ENCODE peak calls at places on chromosome 20, in four cellular contexts. J is GM12878, U is HepG2, M is K562. L is an unnamed sample.
A peak's percentile ranks its signal among the peaks of the same experiment; 100 is the strongest.

GRCh38 chr20:23050847-23051627 is 1.6 kb upstream of the THBD start:
- DNase-seq in M (peak; percentile 69), J (no peak), U (no peak), L (peak; percentile 68)

GRCh38 chr20:41245086-41245707 is 72.3 kb downstream of the ZHX3 start:
- DNase-seq in U (peak; percentile 15), M (no peak), J (no peak), L (no peak)

GRCh38 chr20:24873015-24873620 is 76.0 kb upstream of the CST7 start:
- DNase-seq in U (no peak), M (no peak), J (no peak), L (no peak)

GRCh38 chr20:23245553-23246128 is 105.0 kb upstream of the NXT1 start:
- DNase-seq in J (peak; percentile 48), U (peak; percentile 52), M (peak; percentile 63), L (peak; percentile 51)

GRCh38 chr20:56776345-56776744 is 147.2 kb downstream of the TFAP2C start:
- DNase-seq in M (no peak), J (no peak), U (no peak), L (no peak)

GRCh38 chr20:58877374-58878360 is 25.2 kb downstream of the GNAS start:
- DNase-seq in M (no peak), J (no peak), U (no peak), L (no peak)

GRCh38 chr20:46893877-46894578 is 615 bp upstream of the EYA2 start:
- DNase-seq in J (no peak), M (no peak), U (no peak), L (no peak)

GRCh38 chr20:18091624-18092023 is 33.9 kb upstream of the OVOL2 start:
- DNase-seq in M (no peak), U (no peak), J (no peak), L (no peak)

GRCh38 chr20:42686057-42686456 is 503.6 kb downstream of the PTPRT start:
- DNase-seq in U (no peak), M (no peak), J (no peak), L (no peak)

GRCh38 chr20:34190679-34191090 is 50.5 kb upstream of the ASIP start:
- DNase-seq in M (peak; percentile 80), J (no peak), U (peak; percentile 81), L (peak; percentile 84)

GRCh38 chr20:21147593-21147992 is 21.7 kb downstream of the KIZ start:
- DNase-seq in M (no peak), U (no peak), J (no peak), L (no peak)

GRCh38 chr20:35087355-35087754 is 5.3 kb downstream of the TRPC4AP start:
- DNase-seq in U (no peak), J (no peak), M (no peak), L (no peak)

GRCh38 chr20:26208296-26209091 is 511.8 kb upstream of the ZNF337 start:
- DNase-seq in M (no peak), U (no peak), J (no peak), L (peak; percentile 4)

GRCh38 chr20:63400486-63401210 is 39.5 kb upstream of the CHRNA4 start:
- DNase-seq in J (no peak), M (no peak), U (no peak), L (no peak)

GRCh38 chr20:45946149-45946970 is 11.9 kb downstream of the PCIF1 start:
- DNase-seq in M (no peak), J (no peak), U (peak; percentile 97), L (no peak)

GRCh38 chr20:52405417-52405816 is 213.8 kb upstream of the ZFP64 start:
- DNase-seq in U (no peak), M (no peak), J (no peak), L (no peak)

DNA sequence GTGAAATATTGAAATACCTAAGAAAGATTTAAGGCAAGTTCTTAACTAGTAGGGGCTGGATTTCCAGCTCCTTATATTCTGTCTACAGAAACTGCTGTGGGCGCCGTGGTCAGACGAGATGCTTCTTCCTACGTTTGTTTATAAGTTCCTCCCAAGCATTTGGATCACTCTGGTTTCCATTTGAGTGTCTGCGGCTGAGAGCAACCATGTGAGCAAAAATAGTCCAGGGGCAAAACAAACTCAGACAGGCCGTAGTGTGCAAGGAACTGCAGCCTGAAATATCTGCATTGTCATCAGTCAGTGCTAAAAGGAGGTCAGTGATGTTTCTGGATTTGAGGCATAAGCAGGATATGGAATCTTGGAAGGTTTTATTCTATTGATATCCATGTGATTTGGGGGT is 485.9 kb upstream of the JAG1 start:
- DNase-seq in J (peak; percentile 23), U (no peak), M (no peak), L (no peak)
- TF ChIP-seq FOXK2 in J (no peak), U (no peak), M (no peak), L (no peak)

GRCh38 chr20:50398471-50399002 is 111.6 kb upstream of the PTPN1 start:
- DNase-seq in M (no peak), U (no peak), J (no peak), L (no peak)

GRCh38 chr20:50399003-50399916 is 110.9 kb upstream of the PTPN1 start:
- DNase-seq in J (no peak), U (peak; percentile 99), M (no peak), L (no peak)

GRCh38 chr20:50400705-50401045 is 109.5 kb upstream of the PTPN1 start:
- DNase-seq in U (no peak), M (no peak), J (no peak), L (no peak)

GRCh38 chr20:50401047-50401586 is 109.1 kb upstream of the PTPN1 start:
- DNase-seq in J (no peak), U (no peak), M (no peak), L (no peak)

DNA sequence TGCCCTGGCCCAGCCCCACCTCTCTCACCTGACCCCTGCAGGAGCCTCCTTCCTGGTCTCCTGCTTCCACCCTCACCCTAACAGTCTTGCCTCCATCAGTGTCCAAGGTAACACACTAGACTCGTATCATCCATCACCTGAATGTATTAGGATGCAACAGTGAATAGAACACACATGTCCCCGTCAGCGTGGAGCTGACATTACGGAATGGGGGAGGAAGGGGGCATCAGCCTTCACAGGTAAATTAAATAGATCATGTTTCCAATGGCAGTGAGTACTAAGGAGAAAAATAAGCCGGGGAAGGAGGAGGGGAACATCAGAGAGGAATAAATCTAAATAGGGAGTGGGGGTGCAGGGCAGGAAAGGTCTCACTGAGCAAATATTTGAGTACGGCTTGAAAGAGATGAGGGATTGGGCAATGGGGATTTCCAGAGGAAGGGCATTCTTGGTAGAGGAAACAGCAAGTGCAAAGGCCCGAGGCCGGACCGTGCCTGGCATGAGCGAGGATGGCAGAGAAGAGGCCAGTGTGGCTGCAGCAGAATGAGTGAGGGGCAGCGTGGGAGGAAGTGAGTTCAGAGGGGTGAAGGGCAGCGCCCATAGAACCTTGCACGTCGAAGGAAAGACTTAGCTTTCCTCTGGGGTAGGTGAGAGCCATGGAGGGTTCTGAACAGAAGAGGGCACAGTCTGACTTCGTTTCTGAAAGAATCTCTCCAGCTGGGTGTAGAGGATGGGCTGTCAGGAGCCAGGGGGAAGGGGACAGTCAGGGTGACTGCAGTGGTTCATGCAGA is 110.1 kb upstream of the PTPN1 start:
- DNase-seq in M (no peak), U (peak; percentile 99), J (no peak), L (no peak)
- TF ChIP-seq FOXK2 in M (no peak), U (peak; percentile 67), J (no peak), L (no peak)

GRCh38 chr20:60116128-60116909 is 158.1 kb downstream of the CDH26 start:
- DNase-seq in U (no peak), M (peak; percentile 76), J (no peak), L (no peak)
- TF ChIP-seq FOXK2 in U (no peak), M (no peak), J (no peak), L (no peak)

DNA sequence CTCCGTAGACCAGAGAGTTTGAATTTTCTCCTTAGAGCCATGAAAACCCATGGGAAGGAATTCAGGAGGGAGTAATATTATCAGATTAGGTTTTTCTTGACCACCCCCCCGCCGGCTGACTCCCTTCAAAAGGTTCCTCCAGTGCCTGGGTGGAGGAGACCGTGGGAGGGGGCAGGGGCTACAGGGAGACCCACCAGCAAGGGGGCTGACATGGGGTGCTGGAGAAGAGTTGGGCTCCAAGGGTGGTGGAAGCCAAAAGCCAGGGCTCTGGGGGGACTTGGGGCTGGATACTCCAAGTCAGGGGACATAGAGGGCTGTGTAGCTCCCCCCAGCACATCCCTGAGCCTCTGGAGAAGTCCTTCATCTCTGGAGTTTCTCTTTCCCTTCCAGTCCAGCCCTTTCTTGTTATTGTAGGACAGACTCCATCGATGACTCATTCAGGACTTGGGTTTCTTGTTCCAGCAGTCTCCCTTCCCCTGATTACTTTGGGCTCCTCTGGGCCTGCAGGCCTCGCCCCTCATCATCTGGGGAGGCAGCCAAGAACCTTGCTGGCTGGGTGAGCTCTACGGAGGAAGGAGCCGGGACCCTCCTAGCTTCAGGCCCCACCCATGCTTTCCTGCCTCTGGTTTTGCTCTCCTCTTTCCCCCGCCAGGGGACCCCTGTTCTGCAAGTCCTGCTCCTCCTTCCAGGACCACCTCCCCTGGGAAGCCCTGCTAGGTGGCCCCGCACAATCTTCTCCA is 10.5 kb upstream of the KIAA1755 start:
- DNase-seq in J (no peak), M (no peak), U (no peak), L (no peak)
- TF ChIP-seq FOXK2 in J (no peak), M (no peak), U (no peak), L (no peak)

DNA sequence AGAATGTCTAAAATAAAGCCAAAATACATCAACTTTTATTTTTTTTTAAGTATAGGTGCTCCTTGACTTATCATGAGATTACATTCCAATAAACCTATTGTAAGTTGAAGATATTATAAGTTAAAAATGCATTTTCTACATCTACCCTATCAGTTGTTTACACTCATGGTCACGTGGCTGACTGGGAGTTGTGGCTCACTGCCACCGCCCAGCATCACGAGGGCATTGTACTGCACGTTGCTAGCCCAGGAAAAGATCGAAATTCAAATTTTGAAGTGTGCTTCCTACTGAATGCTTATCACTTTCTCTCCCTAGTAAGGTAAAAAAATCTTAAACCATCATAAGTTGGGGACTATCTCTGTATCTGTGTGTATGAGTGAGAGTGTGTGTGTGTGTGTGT is 126.6 kb upstream of the RIN2 start:
- DNase-seq in J (no peak), M (no peak), U (no peak), L (no peak)
- TF ChIP-seq FOXK2 in J (no peak), M (no peak), U (no peak), L (no peak)

GRCh38 chr20:4192378-4193048 is 177.2 kb upstream of the RNF24 start:
- DNase-seq in M (peak; percentile 91), J (no peak), U (no peak), L (no peak)
- TF ChIP-seq FOXK2 in M (peak; percentile 56), J (no peak), U (no peak), L (no peak)

GRCh38 chr20:51366155-51366886 is 176.2 kb downstream of the NFATC2 start:
- DNase-seq in J (no peak), M (peak; percentile 38), U (no peak), L (no peak)

GRCh38 chr20:51365670-51366069 is 176.8 kb downstream of the NFATC2 start:
- DNase-seq in J (no peak), U (no peak), M (no peak), L (no peak)

GRCh38 chr20:51363378-51363777 is 179.1 kb downstream of the NFATC2 start:
- DNase-seq in U (no peak), J (no peak), M (no peak), L (no peak)

GRCh38 chr20:51362254-51362653 is 180.3 kb downstream of the NFATC2 start:
- DNase-seq in M (no peak), J (no peak), U (no peak), L (no peak)

DNA sequence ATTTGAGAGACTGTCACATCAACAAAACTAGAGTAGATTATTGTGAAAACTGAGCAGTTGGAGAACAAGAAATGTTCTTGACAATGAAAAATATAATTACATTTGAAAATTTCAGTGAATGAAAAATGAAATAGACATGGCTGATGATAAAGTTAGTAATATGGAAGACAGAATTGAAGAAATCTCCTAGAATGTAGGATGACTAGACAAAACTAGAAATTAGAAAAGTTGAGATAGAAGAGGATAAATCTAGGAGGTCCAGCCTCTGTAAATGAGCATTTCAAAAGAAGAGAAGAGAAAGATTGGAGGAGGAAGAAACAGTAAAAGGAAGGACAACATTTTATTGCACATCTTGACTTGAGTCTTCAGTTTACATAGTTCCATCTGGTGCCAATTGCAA is 178.7 kb downstream of the NFATC2 start:
- DNase-seq in J (no peak), M (no peak), U (no peak), L (no peak)
- TF ChIP-seq FOXK2 in J (no peak), M (no peak), U (no peak), L (no peak)